ENCODE peak calls at places on chromosomes 7 and 10, in six cellular contexts. I is K562, E is Panc1, J is spleen, O is SK-N-SH, L is vagina. S is an unnamed sample.

GRCh38 chr10:58662314-58662713 is 149.6 kb downstream of the BICC1 start:
- DNase-seq in I (no peak), O (no peak), L (no peak), E (no peak), J (no peak), S (no peak)

GRCh38 chr7:7720750-7721621 is 2.6 kb upstream of the RPA3 start:
- DNase-seq in L (no peak), J (no peak), I (no peak), O (no peak), E (no peak), S (no peak)

GRCh38 chr7:118974836-118975235 is 750.3 kb downstream of the ANKRD7 start:
- DNase-seq in I (no peak), E (no peak), J (no peak), O (no peak), L (no peak), S (no peak)

GRCh38 chr10:18594574-18595156 is 56.7 kb downstream of the NSUN6 start:
- DNase-seq in O (no peak), E (no peak), J (no peak), L (no peak), I (peak), S (no peak)

GRCh38 chr7:116499168-116500070 is at the start of gene CAV2:
- DNase-seq in E (no peak), J (peak), L (no peak), I (peak), O (peak), S (peak)

GRCh38 chr7:7424151-7424873 is 111.4 kb downstream of the COL28A1 start:
- DNase-seq in I (peak), J (no peak), E (peak), O (peak), L (no peak), S (no peak)

GRCh38 chr10:12777840-12778585 is 223.5 kb downstream of the CCDC3 start:
- DNase-seq in J (no peak), I (no peak), E (no peak), O (no peak), L (no peak), S (no peak)

GRCh38 chr10:91409069-91409868 is 875 bp upstream of the HECTD2 start:
- DNase-seq in I (peak), J (no peak), L (peak), O (peak), E (peak), S (peak)

GRCh38 chr7:140478361-140479061 is 794 bp downstream of the MKRN1 start:
- DNase-seq in J (no peak), E (no peak), O (peak), L (no peak), I (peak), S (peak)

GRCh38 chr10:92242910-92243671 is 47.8 kb downstream of the CPEB3 start:
- DNase-seq in O (peak), I (peak), L (no peak), E (peak), J (peak), S (no peak)

GRCh38 chr10:14926061-14926470 is 27.8 kb downstream of the DCLRE1C start:
- DNase-seq in I (no peak), L (no peak), O (no peak), E (no peak), J (no peak), S (no peak)

GRCh38 chr7:55563596-55564325 is 8.5 kb downstream of the VOPP1 start:
- DNase-seq in J (no peak), L (no peak), E (no peak), O (no peak), I (no peak), S (no peak)

GRCh38 chr7:128351296-128352123 is 7.8 kb upstream of the RBM28 start:
- DNase-seq in J (peak), O (peak), L (no peak), I (no peak), E (no peak), S (no peak)

GRCh38 chr7:144019457-144019856 is 19.3 kb downstream of the OR6B1 start:
- DNase-seq in E (no peak), I (no peak), J (no peak), L (no peak), O (no peak), S (no peak)

GRCh38 chr7:139993592-139993991 is 69.2 kb downstream of the PARP12 start:
- DNase-seq in O (no peak), I (no peak), J (no peak), E (no peak), L (no peak), S (no peak)

GRCh38 chr7:151271699-151272355 is 23.3 kb upstream of the SMARCD3 start:
- DNase-seq in J (no peak), O (no peak), I (no peak), L (peak), E (no peak), S (peak)

GRCh38 chr10:79498431-79498830 is 13.9 kb upstream of the EIF5AL1 start:
- DNase-seq in E (no peak), O (no peak), J (no peak), I (peak), L (no peak), S (no peak)

GRCh38 chr7:137539111-137539715 is 195.7 kb upstream of the PTN start:
- DNase-seq in L (no peak), J (no peak), I (no peak), O (no peak), E (no peak), S (no peak)

GRCh38 chr10:45403151-45403550 is 29.1 kb downstream of the ALOX5 start:
- DNase-seq in J (no peak), O (no peak), E (no peak), I (no peak), L (no peak), S (no peak)

GRCh38 chr7:135441791-135442190 is 68.1 kb downstream of the CNOT4 start:
- DNase-seq in J (no peak), E (peak), L (no peak), I (no peak), O (no peak), S (no peak)

GRCh38 chr10:95201736-95202135 is 7.7 kb downstream of the ACSM6 start:
- DNase-seq in I (no peak), L (no peak), E (no peak), J (no peak), O (no peak), S (no peak)

GRCh38 chr10:91198781-91199180 is 21.7 kb upstream of the PCGF5 start:
- DNase-seq in L (no peak), E (no peak), J (no peak), O (no peak), I (no peak), S (no peak)

GRCh38 chr10:7027913-7028808 is 382.7 kb downstream of the SFMBT2 start:
- DNase-seq in J (no peak), L (no peak), O (no peak), E (no peak), I (peak), S (no peak)

GRCh38 chr10:130719447-130719752 is 583.2 kb downstream of the GLRX3 start:
- DNase-seq in E (no peak), O (no peak), L (no peak), I (no peak), J (peak), S (no peak)

GRCh38 chr7:81430150-81430549 is 339.7 kb downstream of the HGF start:
- DNase-seq in J (no peak), L (no peak), O (no peak), E (no peak), I (no peak), S (no peak)

GRCh38 chr10:129090618-129091366 is 376.2 kb upstream of the MGMT start:
- DNase-seq in L (peak), E (no peak), I (no peak), J (no peak), O (no peak), S (no peak)

GRCh38 chr10:58930497-58930896 is 245.9 kb upstream of the PHYHIPL start:
- DNase-seq in O (no peak), I (no peak), L (no peak), E (no peak), J (no peak), S (no peak)

GRCh38 chr10:88092975-88093374 is 229.6 kb downstream of the PTEN start:
- DNase-seq in J (no peak), E (no peak), O (peak), I (no peak), L (no peak), S (no peak)

GRCh38 chr7:123725586-123726171 is 23.1 kb downstream of the WASL start:
- DNase-seq in O (no peak), L (no peak), E (no peak), J (no peak), I (no peak), S (no peak)

GRCh38 chr10:1187855-1188555 is 131.8 kb downstream of the WDR37 start:
- DNase-seq in O (no peak), I (no peak), J (peak), L (no peak), E (no peak), S (peak)

GRCh38 chr10:1186693-1186990 is 130.5 kb downstream of the WDR37 start:
- DNase-seq in L (no peak), O (no peak), E (no peak), I (no peak), J (no peak), S (peak)

GRCh38 chr10:1188556-1189135 is 132.5 kb downstream of the WDR37 start:
- DNase-seq in O (no peak), I (no peak), E (no peak), J (no peak), L (no peak), S (peak)

GRCh38 chr10:1185911-1186692 is 129.9 kb downstream of the WDR37 start:
- DNase-seq in L (no peak), E (no peak), O (no peak), I (no peak), J (peak), S (peak)

GRCh38 chr10:1187151-1187854 is 131.1 kb downstream of the WDR37 start:
- DNase-seq in I (no peak), L (no peak), E (no peak), J (peak), O (no peak), S (peak)
- TF ChIP-seq POLR2AphosphoS5 in I (no peak), L (no peak), E (no peak), J (no peak), O (no peak), S (no peak)

GRCh38 chr10:21173964-21174669 is 277.0 kb upstream of the NEBL start:
- DNase-seq in O (peak), L (no peak), E (no peak), J (peak), I (peak), S (peak)
- H3K4me3 ChIP-seq in O (peak), L (peak), E (peak), J (peak), I (peak), S (peak)

GRCh38 chr10:78277267-78277666 is 243.6 kb downstream of the RPS24 start:
- DNase-seq in I (no peak), O (no peak), E (no peak), L (no peak), J (no peak), S (no peak)

GRCh38 chr10:78274491-78274890 is 240.8 kb downstream of the RPS24 start:
- DNase-seq in I (no peak), O (no peak), J (peak), E (no peak), L (no peak), S (no peak)

GRCh38 chr10:78276139-78276538 is 242.5 kb downstream of the RPS24 start:
- DNase-seq in L (no peak), E (no peak), J (peak), I (no peak), O (no peak), S (no peak)

GRCh38 chr10:78280604-78281003 is 246.9 kb downstream of the RPS24 start:
- DNase-seq in E (no peak), I (no peak), J (peak), L (no peak), O (no peak), S (no peak)

GRCh38 chr10:78277734-78278404 is 244.2 kb downstream of the RPS24 start:
- DNase-seq in I (no peak), J (peak), O (peak), E (no peak), L (no peak), S (no peak)
- TF ChIP-seq POLR2AphosphoS5 in I (no peak), J (no peak), O (peak), E (no peak), L (no peak), S (peak)

DNA sequence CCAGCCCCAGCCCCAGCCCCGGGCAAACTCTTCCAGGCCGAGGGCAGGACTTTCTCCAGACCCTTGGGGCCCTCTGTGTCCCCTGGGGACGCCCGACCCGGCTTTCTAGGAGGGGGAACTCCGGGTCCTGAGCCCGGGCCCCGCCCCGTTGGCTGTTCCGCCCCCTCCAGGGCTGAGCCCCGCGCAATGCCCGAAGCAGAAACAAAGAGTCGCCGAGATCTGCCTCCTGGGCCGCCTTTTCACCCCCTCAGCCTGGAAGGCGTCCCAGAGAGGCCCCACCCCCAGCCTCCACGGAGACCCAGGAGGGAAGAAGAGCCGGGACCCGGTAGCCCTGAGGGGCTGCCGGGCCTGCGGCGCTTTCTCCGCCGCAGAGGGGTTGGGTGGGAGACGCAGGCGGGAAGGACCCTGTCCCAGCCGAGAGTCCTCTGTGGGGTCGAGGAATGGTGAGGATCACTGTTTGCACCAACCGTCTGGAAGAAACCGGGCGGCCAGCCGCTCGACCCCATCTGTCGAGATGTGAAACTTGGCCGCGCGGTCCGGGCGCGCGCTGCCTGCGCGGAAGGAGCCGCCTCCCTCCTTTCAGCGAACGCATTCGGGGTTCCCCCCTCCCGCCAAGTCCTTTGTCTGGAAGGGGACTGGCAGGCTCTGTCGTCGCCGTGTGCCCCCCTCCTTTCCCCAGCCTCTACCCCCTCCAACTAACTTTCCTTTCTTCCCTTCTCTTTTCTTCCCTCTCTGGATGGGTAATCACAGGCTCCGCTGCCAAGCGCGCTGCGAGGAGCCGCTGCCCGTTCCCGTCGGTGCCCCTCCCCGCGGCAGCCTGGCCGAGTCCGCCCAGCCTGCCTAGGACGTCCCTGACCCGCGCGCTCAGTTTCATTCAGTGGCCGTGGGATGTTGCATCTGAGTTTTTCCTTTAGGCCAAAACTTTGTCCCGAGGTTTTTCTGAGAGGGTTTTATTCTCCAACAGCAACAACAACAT is 10.2 kb downstream of the EN2 start:
- DNase-seq in E (no peak), I (no peak), L (no peak), O (peak), J (peak), S (no peak)
- H3K4me3 ChIP-seq in E (peak), I (no peak), L (peak), O (no peak), J (peak), S (peak)

GRCh38 chr7:115009736-115010435 is 88.0 kb downstream of the MDFIC start:
- DNase-seq in L (no peak), I (no peak), O (no peak), J (no peak), E (no peak), S (no peak)
- TF ChIP-seq POLR2AphosphoS5 in L (peak), I (no peak), O (no peak), J (no peak), E (no peak), S (peak)

GRCh38 chr10:122163182-122164027 is 107.7 kb upstream of the BTBD16 start:
- DNase-seq in O (peak), I (no peak), E (no peak), J (peak), L (no peak), S (no peak)
- H3K4me3 ChIP-seq in O (peak), I (no peak), E (no peak), J (peak), L (peak), S (peak)

GRCh38 chr10:97686962-97687784 is at the start of gene AVPI1:
- DNase-seq in L (peak), I (peak), O (peak), E (peak), J (peak), S (peak)

GRCh38 chr10:97686301-97686961 is 610 bp downstream of the AVPI1 start:
- DNase-seq in I (no peak), J (no peak), L (no peak), O (no peak), E (no peak), S (no peak)

GRCh38 chr10:97690138-97690537 is 3.1 kb upstream of the AVPI1 start:
- DNase-seq in O (no peak), J (peak), L (no peak), E (no peak), I (no peak), S (no peak)

GRCh38 chr10:97689637-97690036 is 2.6 kb upstream of the AVPI1 start:
- DNase-seq in I (peak), J (peak), E (no peak), O (no peak), L (no peak), S (peak)

DNA sequence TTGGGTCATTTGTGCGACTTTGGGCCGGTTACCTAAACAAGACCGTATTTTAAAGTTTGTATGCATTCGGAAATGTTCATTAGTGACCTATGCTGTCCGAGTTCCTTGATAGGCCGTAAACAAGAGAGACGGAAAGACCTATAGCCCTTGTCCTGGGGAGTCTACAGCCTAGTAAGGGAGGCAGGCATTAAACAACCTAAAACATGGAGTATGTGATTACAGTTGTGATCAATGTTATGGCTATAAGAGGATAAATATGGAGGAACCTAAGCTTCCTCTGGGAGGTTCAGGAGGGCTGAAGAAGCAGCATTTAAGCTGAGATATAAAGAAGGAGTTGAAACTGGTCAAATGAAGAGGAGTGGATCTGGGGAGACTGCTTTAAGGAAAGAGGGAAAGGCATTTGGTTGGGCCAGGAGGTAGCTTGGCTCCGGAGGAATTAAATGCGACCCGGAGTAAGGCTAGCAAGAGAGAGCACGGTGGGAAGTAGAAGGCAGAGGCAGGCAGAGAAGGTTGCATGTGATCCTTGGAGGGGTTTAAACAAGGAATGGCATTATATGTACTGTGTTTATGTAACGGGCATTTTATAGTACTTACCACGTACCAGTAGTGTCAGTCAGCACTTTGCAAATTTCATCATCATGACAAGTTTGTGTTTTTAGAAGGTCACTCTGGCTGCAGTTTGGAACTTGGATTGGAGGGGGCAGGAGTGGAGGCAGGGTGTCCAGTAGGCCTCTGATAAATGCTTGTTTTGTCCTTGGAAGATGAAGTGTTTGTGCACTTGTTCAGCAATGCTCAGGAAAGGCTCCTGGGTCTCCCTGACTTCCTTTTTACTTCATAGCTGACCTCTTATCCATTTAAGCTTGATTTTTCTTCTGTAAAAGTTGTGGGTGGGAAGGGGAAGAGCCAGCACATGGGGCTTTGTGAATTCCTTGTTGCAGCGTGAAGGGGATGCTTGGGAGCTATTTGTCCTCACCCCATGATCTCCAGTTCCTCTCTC is 1.0 kb upstream of the AVPI1 start:
- DNase-seq in I (no peak), L (no peak), O (no peak), J (peak), E (no peak), S (no peak)
- TF ChIP-seq POLR2AphosphoS5 in I (no peak), L (peak), O (no peak), J (peak), E (no peak), S (peak)

GRCh38 chr10:71316786-71317160 is 2.3 kb upstream of the SLC29A3 start:
- DNase-seq in J (no peak), L (no peak), I (no peak), E (no peak), O (no peak), S (no peak)

GRCh38 chr10:71314028-71314693 is 4.9 kb upstream of the SLC29A3 start:
- DNase-seq in L (no peak), J (no peak), E (peak), I (peak), O (peak), S (no peak)

GRCh38 chr10:71316081-71316785 is 2.8 kb upstream of the SLC29A3 start:
- DNase-seq in E (no peak), J (no peak), L (no peak), O (no peak), I (no peak), S (no peak)

GRCh38 chr10:71312840-71313789 is 5.9 kb upstream of the SLC29A3 start:
- DNase-seq in J (no peak), E (no peak), L (peak), I (no peak), O (no peak), S (peak)

GRCh38 chr10:71314694-71315225 is 4.3 kb upstream of the SLC29A3 start:
- DNase-seq in I (no peak), L (no peak), J (no peak), E (no peak), O (no peak), S (no peak)
- H3K4me3 ChIP-seq in I (no peak), L (no peak), J (no peak), E (peak), O (no peak), S (peak)

GRCh38 chr7:42283553-42283952 is 46.5 kb upstream of the GLI3 start:
- DNase-seq in E (no peak), L (no peak), I (no peak), O (no peak), J (no peak), S (no peak)
- TF ChIP-seq POLR2AphosphoS5 in E (no peak), L (no peak), I (no peak), O (no peak), J (no peak), S (no peak)

S was measured in suprapubic skin.